ENCODE peak calls at places on chromosomes 4 and X, in ten cellular contexts. Z is smooth muscle cell of the brain vasculature; O is CD8-positive, alpha-beta T cell; D is hepatocyte; F is HEK293T; P is AG08396; R is GM23338; Y is hypothalamus; S is cerebellar cortex; I is astrocyte of the hippocampus. E is an unnamed sample.

GRCh38 chr4:25882226-25882625 is 19.4 kb upstream of the SEL1L3 start:
- DNase-seq in O (no peak), S (peak; percentile 50), I (no peak), R (no peak), P (no peak), Y (no peak), Z (no peak), D (no peak), F (no peak), E (no peak)

GRCh38 chrX:131827935-131828334 is 195.2 kb upstream of the STK26 start:
- DNase-seq in P (no peak), I (no peak), F (no peak), R (peak; percentile 77), S (peak; percentile 17), O (no peak), Z (no peak), Y (no peak), D (no peak), E (no peak)

GRCh38 chr4:89784686-89785227 is 52.2 kb downstream of the SNCA start:
- DNase-seq in I (no peak), R (no peak), O (no peak), F (no peak), Y (no peak), Z (no peak), P (no peak), D (no peak), S (peak; percentile 63), E (no peak)

GRCh38 chr4:5050520-5050955 is 742 bp upstream of the STK32B start:
- DNase-seq in D (peak; percentile 87), S (peak; percentile 72), O (no peak), Z (no peak), R (peak; percentile 91), Y (no peak), F (peak; percentile 82), I (peak; percentile 89), P (peak; percentile 90), E (peak; percentile 53)

GRCh38 chr4:5711479-5712184 is 631 bp downstream of the EVC start:
- DNase-seq in O (no peak), Y (no peak), F (no peak), D (no peak), I (peak; percentile 77), P (peak; percentile 78), Z (no peak), S (no peak), R (peak; percentile 75), E (peak; percentile 64)

GRCh38 chr4:93731448-93731847 is 97.1 kb upstream of the ATOH1 start:
- DNase-seq in S (peak; percentile 4), Z (no peak), D (peak; percentile 51), I (peak; percentile 42), F (no peak), O (no peak), Y (no peak), R (peak; percentile 19), P (no peak), E (no peak)

GRCh38 chr4:166153539-166153938 is 280.5 kb downstream of the TLL1 start:
- DNase-seq in Y (no peak), O (no peak), P (no peak), F (no peak), Z (no peak), D (no peak), S (no peak), I (no peak), R (no peak), E (peak; percentile 40)

GRCh38 chr4:86233681-86234080 is 126.2 kb downstream of the MAPK10 start:
- DNase-seq in Z (no peak), Y (no peak), O (no peak), I (peak; percentile 81), R (no peak), F (no peak), D (no peak), S (peak; percentile 16), P (peak; percentile 5), E (no peak)

GRCh38 chr4:183721207-183722081 is 62.4 kb downstream of the TRAPPC11 start:
- DNase-seq in F (no peak), P (peak; percentile 82), R (peak; percentile 67), Z (no peak), D (peak; percentile 45), S (no peak), I (peak; percentile 58), Y (no peak), O (no peak), E (no peak)

GRCh38 chrX:44828008-44828605 is 15.7 kb upstream of the DUSP21 start:
- DNase-seq in Z (peak; percentile 2), I (peak; percentile 79), F (no peak), R (no peak), O (no peak), S (peak; percentile 0), Y (no peak), D (no peak), P (peak; percentile 63), E (peak; percentile 82)

GRCh38 chrX:131783555-131784338 is 239.4 kb upstream of the STK26 start:
- DNase-seq in S (peak; percentile 31), Y (no peak), R (no peak), I (peak; percentile 92), F (peak; percentile 55), P (peak; percentile 32), O (no peak), Z (peak; percentile 80), D (no peak), E (no peak)

GRCh38 chr4:99853993-99854392 is 37.4 kb downstream of the DAPP1 start:
- DNase-seq in D (no peak), F (no peak), Z (no peak), I (no peak), P (no peak), S (no peak), O (no peak), R (no peak), Y (no peak), E (no peak)

GRCh38 chr4:115090483-115091075 is 22.8 kb downstream of the NDST4 start:
- DNase-seq in F (peak; percentile 8), O (no peak), I (peak; percentile 43), Z (no peak), R (peak; percentile 82), D (peak; percentile 57), P (peak; percentile 1), S (peak; percentile 31), Y (no peak), E (no peak)

GRCh38 chr4:169033660-169034059 is 23.6 kb upstream of the CBR4 start:
- DNase-seq in R (no peak), P (no peak), O (no peak), S (no peak), D (no peak), F (peak; percentile 87), Y (no peak), Z (no peak), I (no peak), E (no peak)

GRCh38 chrX:51568586-51568985 is 50.1 kb downstream of the CENPVL3 start:
- DNase-seq in Z (no peak), I (peak; percentile 10), Y (no peak), O (no peak), R (no peak), S (no peak), P (peak; percentile 22), D (no peak), F (no peak), E (no peak)

GRCh38 chr4:46830971-46831454 is 78.0 kb downstream of the COX7B2 start:
- DNase-seq in Z (no peak), Y (no peak), S (no peak), R (no peak), D (no peak), P (no peak), I (no peak), O (no peak), F (no peak), E (no peak)

GRCh38 chr4:121216438-121216837 is 52.3 kb upstream of the TNIP3 start:
- DNase-seq in R (no peak), I (no peak), Y (no peak), D (no peak), Z (no peak), S (no peak), O (no peak), P (no peak), F (no peak), E (no peak)

GRCh38 chr4:153577053-153577452 is 107.0 kb upstream of the TLR2 start:
- DNase-seq in Z (no peak), I (no peak), R (no peak), S (no peak), F (no peak), P (no peak), D (no peak), O (no peak), Y (no peak), E (no peak)

GRCh38 chr4:186936496-186937375 is 213.1 kb upstream of the FAT1 start:
- DNase-seq in O (no peak), I (peak; percentile 72), D (peak; percentile 75), R (no peak), Z (no peak), Y (no peak), P (peak; percentile 75), S (no peak), F (no peak), E (no peak)

GRCh38 chr4:139511320-139511719 is 44.7 kb downstream of the SETD7 start:
- DNase-seq in O (no peak), Y (no peak), P (no peak), R (no peak), D (no peak), Z (no peak), F (no peak), S (no peak), I (peak; percentile 69), E (no peak)

GRCh38 chr4:119040711-119041185 is 94.9 kb upstream of the MYOZ2 start:
- DNase-seq in F (no peak), Y (no peak), O (no peak), D (no peak), S (no peak), Z (no peak), P (peak; percentile 54), R (peak; percentile 62), I (peak; percentile 85), E (no peak)

GRCh38 chr4:81818385-81818784 is 346.7 kb upstream of the RASGEF1B start:
- DNase-seq in O (no peak), S (no peak), I (no peak), P (no peak), Z (no peak), R (no peak), D (peak; percentile 29), Y (no peak), F (no peak), E (no peak)

GRCh38 chr4:83858121-83858520 is 322.2 kb downstream of the GPAT3 start:
- DNase-seq in I (no peak), S (no peak), O (no peak), F (no peak), R (no peak), Z (no peak), D (no peak), Y (no peak), P (no peak), E (no peak)

GRCh38 chr4:159682996-159683395 is 580.1 kb downstream of the RAPGEF2 start:
- DNase-seq in S (no peak), P (no peak), O (no peak), F (no peak), Y (no peak), R (no peak), D (no peak), I (no peak), Z (no peak), E (no peak)

GRCh38 chrX:46860536-46860935 is 23.7 kb downstream of the RP2 start:
- DNase-seq in S (no peak), P (no peak), Y (no peak), F (no peak), I (no peak), O (no peak), D (no peak), R (no peak), Z (no peak), E (no peak)

GRCh38 chr4:140076307-140076706 is 77.7 kb downstream of the MAML3 start:
- DNase-seq in Z (no peak), S (no peak), Y (no peak), O (no peak), F (no peak), P (no peak), R (no peak), D (no peak), I (no peak), E (no peak)

GRCh38 chrX:9267415-9267814 is 197.4 kb upstream of the TBL1X start:
- DNase-seq in Z (no peak), P (no peak), O (no peak), Y (no peak), D (peak; percentile 5), S (no peak), F (no peak), R (no peak), I (no peak), E (no peak)

GRCh38 chrX:149846789-149847188 is 34.2 kb upstream of the MAGEA8 start:
- DNase-seq in D (no peak), S (no peak), Y (no peak), O (no peak), R (no peak), Z (no peak), I (no peak), F (no peak), P (no peak), E (no peak)

E was measured in MG63.